ENCODE peak calls at places on chromosomes 13 and 19, in seven cellular contexts. D is NCI-H1105 treated with DMSO at 0.1 percent for 48 hours, A is T-helper 2 cell, O is mucosa of descending colon, V is substantia nigra, N is heart right ventricle, F is HFFc6. C is an unnamed sample.

GRCh38 chr13:50573046-50573445 is 270.4 kb downstream of the DLEU7 start:
- DNase-seq in D (no peak), A (no peak), O (no peak), V (no peak), N (no peak), F (no peak), C (no peak)

GRCh38 chr13:50389726-50390125 is 374.5 kb downstream of the KCNRG start:
- DNase-seq in D (no peak), A (no peak), O (no peak), V (no peak), N (no peak), F (no peak), C (no peak)

GRCh38 chr19:43564800-43565199 is 10.5 kb downstream of the XRCC1 start:
- DNase-seq in D (no peak), A (no peak), O (no peak), V (no peak), N (no peak), F (no peak), C (no peak)

GRCh38 chr19:49142866-49143335 is 12.3 kb downstream of the HRC start:
- DNase-seq in D (no peak), A (peak; percentile 45), O (peak; percentile 89), V (peak; percentile 86), N (peak; percentile 90), F (peak; percentile 85), C (peak; percentile 92)

GRCh38 chr13:27830010-27830409 is 37.7 kb downstream of the GSX1 start:
- DNase-seq in D (peak; percentile 7), A (peak; percentile 48), O (peak; percentile 61), V (peak; percentile 23), N (peak; percentile 48), F (no peak), C (peak; percentile 59)

GRCh38 chr19:56108447-56109195 is 12.5 kb downstream of the ZNF787 start:
- DNase-seq in D (no peak), A (no peak), O (no peak), V (no peak), N (peak; percentile 61), F (no peak), C (no peak)

GRCh38 chr19:35822579-35822978 is 9.9 kb upstream of the PRODH2 start:
- DNase-seq in D (no peak), A (no peak), O (no peak), V (no peak), N (no peak), F (no peak), C (no peak)

GRCh38 chr19:17775991-17776803 is 18.7 kb upstream of the B3GNT3 start:
- DNase-seq in D (no peak), A (no peak), O (no peak), V (no peak), N (no peak), F (no peak), C (no peak)

GRCh38 chr19:39951686-39952085 is 17.3 kb upstream of the FCGBP start:
- DNase-seq in D (no peak), A (no peak), O (no peak), V (no peak), N (no peak), F (peak; percentile 28), C (no peak)

GRCh38 chr19:49553451-49554271 is 25.9 kb downstream of the RCN3 start:
- DNase-seq in D (no peak), A (no peak), O (peak; percentile 71), V (no peak), N (no peak), F (peak; percentile 71), C (no peak)

GRCh38 chr19:32219392-32219791 is 126.0 kb upstream of the ZNF507 start:
- DNase-seq in D (no peak), A (no peak), O (no peak), V (no peak), N (no peak), F (no peak), C (no peak)

GRCh38 chr19:54266133-54266532 is 9.1 kb upstream of the LILRB5 start:
- DNase-seq in D (peak; percentile 57), A (peak; percentile 47), O (no peak), V (peak; percentile 38), N (peak; percentile 60), F (peak; percentile 37), C (no peak)

GRCh38 chr19:48509467-48510194 is 2.0 kb downstream of the LMTK3 start:
- DNase-seq in D (no peak), A (no peak), O (no peak), V (no peak), N (no peak), F (no peak), C (peak; percentile 57)

GRCh38 chr19:28498404-28498976 is 714.5 kb downstream of the UQCRFS1 start:
- DNase-seq in D (no peak), A (no peak), O (no peak), V (no peak), N (no peak), F (no peak), C (no peak)

GRCh38 chr19:46344363-46344762 is 2.5 kb upstream of the PPP5C start:
- DNase-seq in D (no peak), A (no peak), O (no peak), V (no peak), N (no peak), F (no peak), C (no peak)

GRCh38 chr19:39480337-39481228 is at the start of gene TIMM50:
- DNase-seq in D (peak; percentile 95), A (peak; percentile 96), O (peak; percentile 97), V (peak; percentile 92), N (peak; percentile 98), F (peak; percentile 93), C (peak; percentile 92)

GRCh38 chr13:41917641-41918040 is 43.3 kb downstream of the VWA8 start:
- DNase-seq in D (no peak), A (no peak), O (no peak), V (no peak), N (no peak), F (peak; percentile 60), C (no peak)

GRCh38 chr13:23021921-23022320 is 158.9 kb upstream of the SGCG start:
- DNase-seq in D (no peak), A (no peak), O (no peak), V (no peak), N (no peak), F (no peak), C (no peak)

GRCh38 chr13:48222358-48223015 is 10.5 kb upstream of the ITM2B start:
- DNase-seq in D (no peak), A (no peak), O (no peak), V (no peak), N (peak; percentile 33), F (no peak), C (no peak)

GRCh38 chr19:39924389-39924788 is 10.0 kb downstream of the FCGBP start:
- DNase-seq in D (no peak), A (no peak), O (no peak), V (no peak), N (no peak), F (no peak), C (no peak)

GRCh38 chr19:40718774-40719391 is 2.0 kb downstream of the ITPKC start:
- DNase-seq in D (peak; percentile 20), A (no peak), O (peak; percentile 94), V (no peak), N (peak; percentile 45), F (peak; percentile 49), C (no peak)

GRCh38 chr19:48738557-48739399 is 1.6 kb downstream of the RASIP1 start:
- DNase-seq in D (peak; percentile 89), A (peak; percentile 91), O (peak; percentile 96), V (peak; percentile 78), N (peak; percentile 97), F (peak; percentile 63), C (peak; percentile 91)

GRCh38 chr19:480016-480855 is 16.1 kb upstream of the MADCAM1 start:
- DNase-seq in D (no peak), A (peak; percentile 38), O (no peak), V (peak; percentile 64), N (peak; percentile 84), F (peak; percentile 11), C (peak; percentile 78)

GRCh38 chr13:72023895-72024294 is 156.9 kb upstream of the DACH1 start:
- DNase-seq in D (no peak), A (no peak), O (no peak), V (no peak), N (no peak), F (no peak), C (no peak)

GRCh38 chr19:41774515-41774980 is 19.2 kb downstream of the CEACAM6 start:
- DNase-seq in D (peak; percentile 55), A (peak; percentile 38), O (peak; percentile 76), V (no peak), N (no peak), F (no peak), C (no peak)

GRCh38 chr19:16894080-16894479 is 5.3 kb downstream of the F2RL3 start:
- DNase-seq in D (no peak), A (no peak), O (no peak), V (no peak), N (no peak), F (no peak), C (no peak)

GRCh38 chr19:1052349-1052967 is 12.6 kb downstream of the ABCA7 start:
- DNase-seq in D (no peak), A (no peak), O (no peak), V (no peak), N (no peak), F (no peak), C (no peak)

GRCh38 chr19:17654993-17655392 is 33.2 kb downstream of the UNC13A start:
- DNase-seq in D (peak; percentile 39), A (no peak), O (peak; percentile 62), V (no peak), N (no peak), F (no peak), C (no peak)

GRCh38 chr13:108363651-108364050 is 94.1 kb downstream of the TNFSF13B start:
- DNase-seq in D (no peak), A (no peak), O (no peak), V (no peak), N (no peak), F (no peak), C (no peak)

GRCh38 chr13:88751994-88752393 is 1080.8 kb downstream of the SLITRK5 start:
- DNase-seq in D (no peak), A (no peak), O (no peak), V (no peak), N (no peak), F (no peak), C (no peak)

GRCh38 chr19:42469311-42470239 is 26.8 kb upstream of the CXCL17 start:
- DNase-seq in D (no peak), A (no peak), O (no peak), V (no peak), N (no peak), F (no peak), C (no peak)

GRCh38 chr13:106354961-106355360 is 180.5 kb downstream of the EFNB2 start:
- DNase-seq in D (no peak), A (no peak), O (no peak), V (no peak), N (no peak), F (no peak), C (no peak)

GRCh38 chr19:40559394-40559793 is 17.3 kb upstream of the SHKBP1 start:
- DNase-seq in D (no peak), A (no peak), O (no peak), V (no peak), N (no peak), F (no peak), C (no peak)

GRCh38 chr13:98312606-98313005 is 135.5 kb upstream of the RNF113B start:
- DNase-seq in D (no peak), A (no peak), O (no peak), V (no peak), N (no peak), F (no peak), C (no peak)

GRCh38 chr19:1610579-1610978 is 5.3 kb upstream of the UQCR11 start:
- DNase-seq in D (no peak), A (no peak), O (no peak), V (no peak), N (no peak), F (no peak), C (no peak)

GRCh38 chr13:109785892-109786450 is 412 bp downstream of the IRS2 start:
- DNase-seq in D (peak; percentile 74), A (no peak), O (no peak), V (no peak), N (peak; percentile 33), F (no peak), C (peak; percentile 59)

GRCh38 chr19:44202470-44202869 is 9.9 kb upstream of the ZNF227 start:
- DNase-seq in D (no peak), A (no peak), O (no peak), V (no peak), N (no peak), F (peak; percentile 25), C (no peak)

GRCh38 chr13:68378294-68378693 is 1148.2 kb upstream of the PCDH9 start:
- DNase-seq in D (no peak), A (no peak), O (no peak), V (no peak), N (no peak), F (no peak), C (no peak)

C was measured in frontal cortex.